ENCODE peak calls at places on chromosomes 16 and 17, in ten cellular contexts. Q, L, F, D, K, X, W, V, C and U are unnamed samples.

GRCh38 chr16:78655481-78656114 is 556.1 kb downstream of the WWOX start:
- DNase-seq in Q (no peak), L (no peak), F (no peak), D (no peak), K (no peak), X (no peak), W (no peak), V (no peak), C (no peak), U (no peak)

GRCh38 chr17:41360291-41360995 is 9.2 kb downstream of the KRT33B start:
- DNase-seq in Q (no peak), L (no peak), F (no peak), D (peak; percentile 17), K (no peak), X (peak; percentile 77), W (no peak), V (no peak), C (peak; percentile 80), U (peak; percentile 79)

GRCh38 chr17:37833237-37833859 is 88.5 kb upstream of the HNF1B start:
- DNase-seq in Q (no peak), L (no peak), F (peak; percentile 92), D (no peak), K (no peak), X (no peak), W (peak; percentile 77), V (no peak), C (no peak), U (no peak)

GRCh38 chr17:51645056-51645455 is 384.7 kb downstream of the UTP18 start:
- DNase-seq in Q (no peak), L (no peak), F (no peak), D (no peak), K (no peak), X (no peak), W (no peak), V (no peak), C (no peak), U (no peak)

GRCh38 chr17:34852614-34853013 is 108.6 kb downstream of the CCT6B start:
- DNase-seq in Q (no peak), L (no peak), F (peak; percentile 19), D (no peak), K (no peak), X (no peak), W (no peak), V (no peak), C (no peak), U (no peak)

GRCh38 chr17:48724241-48725004 is 1.4 kb downstream of the PRAC2 start:
- DNase-seq in Q (peak; percentile 94), L (peak; percentile 87), F (peak; percentile 77), D (peak; percentile 73), K (peak; percentile 39), X (peak; percentile 83), W (peak; percentile 73), V (peak; percentile 67), C (peak; percentile 97), U (peak; percentile 71)

GRCh38 chr16:7397901-7398300 is 65.3 kb downstream of the RBFOX1 start:
- DNase-seq in Q (no peak), L (no peak), F (no peak), D (peak; percentile 27), K (no peak), X (no peak), W (no peak), V (peak; percentile 24), C (no peak), U (no peak)

GRCh38 chr16:1959269-1960039 is at the start of gene NDUFB10:
- DNase-seq in Q (peak; percentile 86), L (peak; percentile 93), F (peak; percentile 96), D (peak; percentile 91), K (peak; percentile 67), X (peak; percentile 94), W (peak; percentile 93), V (peak; percentile 92), C (peak; percentile 88), U (peak; percentile 89)

GRCh38 chr16:55466209-55466608 is 12.8 kb upstream of the MMP2 start:
- DNase-seq in Q (no peak), L (no peak), F (no peak), D (no peak), K (no peak), X (no peak), W (no peak), V (no peak), C (no peak), U (no peak)

GRCh38 chr17:8163978-8164814 is 1.4 kb upstream of the VAMP2 start:
- DNase-seq in Q (peak; percentile 49), L (peak; percentile 90), F (peak; percentile 53), D (peak; percentile 83), K (no peak), X (peak; percentile 50), W (peak; percentile 85), V (peak; percentile 73), C (no peak), U (peak; percentile 45)

GRCh38 chr16:67155305-67156145 is 4.2 kb downstream of the TRADD start:
- DNase-seq in Q (peak; percentile 66), L (peak; percentile 66), F (peak; percentile 84), D (peak; percentile 67), K (peak; percentile 33), X (peak; percentile 83), W (peak; percentile 84), V (peak; percentile 71), C (peak; percentile 71), U (peak; percentile 76)

GRCh38 chr16:2712063-2712441 is 8.0 kb downstream of the PRSS27 start:
- DNase-seq in Q (no peak), L (no peak), F (no peak), D (no peak), K (no peak), X (no peak), W (no peak), V (no peak), C (no peak), U (no peak)

GRCh38 chr17:2412561-2413021 is 11.7 kb upstream of the MNT start:
- DNase-seq in Q (no peak), L (no peak), F (no peak), D (no peak), K (no peak), X (peak; percentile 35), W (no peak), V (peak; percentile 58), C (no peak), U (no peak)

GRCh38 chr17:21452377-21453143 is 76.4 kb downstream of the KCNJ12 start:
- DNase-seq in Q (peak; percentile 13), L (peak; percentile 50), F (no peak), D (peak; percentile 84), K (peak; percentile 41), X (peak; percentile 87), W (peak; percentile 78), V (peak; percentile 70), C (peak; percentile 54), U (peak; percentile 68)
- H3K4me3 ChIP-seq in Q (no peak overlapping the region), L (no peak overlapping the region), F (no peak overlapping the region), D (peak overlapping the region; percentile 10), K (peak overlapping the region; percentile 41), X (no peak overlapping the region), W (no peak overlapping the region), V (peak overlapping the region; percentile 33), C (no peak overlapping the region), U (peak overlapping the region; percentile 23)

DNA sequence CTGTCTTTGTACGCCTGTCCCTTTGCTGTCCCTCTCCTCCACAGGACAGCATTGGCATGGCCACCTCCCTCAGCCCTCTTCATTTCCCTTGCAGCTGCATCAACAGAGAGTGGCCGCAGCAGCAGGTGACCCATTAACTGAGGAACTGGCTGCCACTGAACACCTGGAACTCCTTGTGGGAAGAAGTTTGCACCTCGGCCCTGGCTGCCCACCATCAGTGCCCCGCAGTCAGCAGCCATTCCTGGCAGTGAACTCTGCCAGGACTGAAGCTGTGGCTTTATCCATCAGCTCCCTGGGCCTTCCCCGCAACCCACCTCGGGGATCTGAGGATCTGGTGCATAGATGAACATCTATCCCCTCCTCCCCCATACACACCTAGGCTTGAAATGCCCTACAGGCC is 13.1 kb upstream of the RNF135 start:
- DNase-seq in Q (no peak), L (no peak), F (no peak), D (no peak), K (no peak), X (no peak), W (no peak), V (no peak), C (no peak), U (no peak)
- TF ChIP-seq CTCF in Q (no peak), L (no peak), F (no peak), D (no peak), K (no peak), X (no peak), W (no peak), V (no peak), C (no peak), U (no peak)

GRCh38 chr17:78359936-78360370 is at the start of gene SOCS3:
- DNase-seq in Q (peak; percentile 93), L (peak; percentile 95), F (peak; percentile 88), D (peak; percentile 94), K (peak; percentile 86), X (peak; percentile 99), W (peak; percentile 92), V (peak; percentile 98), C (peak; percentile 99), U (peak; percentile 97)

GRCh38 chr17:78359216-78359935 is 501 bp downstream of the SOCS3 start:
- DNase-seq in Q (no peak), L (no peak), F (no peak), D (no peak), K (no peak), X (peak; percentile 67), W (no peak), V (no peak), C (no peak), U (no peak)

GRCh38 chr17:78357687-78358537 is 2.0 kb downstream of the SOCS3 start:
- DNase-seq in Q (no peak), L (no peak), F (no peak), D (no peak), K (no peak), X (peak; percentile 48), W (no peak), V (no peak), C (no peak), U (no peak)

GRCh38 chr17:78357177-78357586 is 2.7 kb downstream of the SOCS3 start:
- DNase-seq in Q (no peak), L (no peak), F (no peak), D (peak; percentile 78), K (no peak), X (peak; percentile 87), W (no peak), V (peak; percentile 72), C (peak; percentile 75), U (no peak)

DNA sequence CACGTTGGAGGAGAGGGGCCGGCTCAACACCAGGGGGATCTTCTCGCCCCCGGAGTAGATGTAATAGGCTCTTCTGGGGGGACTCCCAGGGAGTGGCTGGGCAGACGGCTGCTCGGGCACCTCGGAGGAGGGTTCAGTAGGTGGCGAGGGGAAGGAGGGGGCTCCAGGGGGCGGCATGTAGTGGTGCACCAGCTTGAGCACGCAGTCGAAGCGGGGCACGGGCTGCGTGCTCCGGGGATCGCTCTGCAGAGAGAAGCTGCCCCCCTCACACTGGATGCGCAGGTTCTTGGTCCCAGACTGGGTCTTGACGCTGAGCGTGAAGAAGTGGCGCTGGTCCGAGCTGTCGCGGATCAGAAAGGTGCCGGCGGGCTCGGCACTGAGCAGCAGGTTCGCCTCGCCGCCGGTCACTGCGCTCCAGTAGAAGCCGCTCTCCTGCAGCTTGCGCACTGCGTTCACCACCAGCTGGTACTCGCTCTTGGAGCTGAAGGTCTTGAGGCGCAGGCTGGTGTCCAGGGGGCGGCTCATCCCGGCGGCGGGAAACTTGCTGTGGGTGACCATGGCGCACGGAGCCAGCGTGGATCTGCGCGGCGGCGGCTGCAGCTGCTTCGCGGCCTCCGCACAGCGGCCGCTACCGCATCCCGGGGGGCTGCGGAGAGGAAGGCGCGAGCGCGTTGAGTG is 1.2 kb downstream of the SOCS3 start:
- DNase-seq in Q (no peak), L (no peak), F (peak; percentile 59), D (no peak), K (no peak), X (peak; percentile 67), W (no peak), V (no peak), C (no peak), U (peak; percentile 63)
- H3K4me3 ChIP-seq in Q (peak overlapping the region; percentile 43), L (peak overlapping the region; percentile 93), F (peak overlapping the region; percentile 54), D (peak overlapping the region; percentile 86), K (peak overlapping the region; percentile 87), X (peak overlapping the region; percentile 86), W (no peak overlapping the region), V (peak overlapping the region; percentile 82), C (peak overlapping the region; percentile 84), U (peak overlapping the region; percentile 28)

GRCh38 chr16:71216714-71217113 is 13.8 kb downstream of the HYDIN start:
- DNase-seq in Q (no peak), L (no peak), F (no peak), D (no peak), K (no peak), X (no peak), W (no peak), V (no peak), C (peak; percentile 6), U (no peak)
- TF ChIP-seq CTCF in Q (no peak), L (no peak), F (no peak), D (peak; percentile 2), K (no peak), X (no peak), W (no peak), V (no peak), C (no peak), U (peak; percentile 7)